ENCODE peak calls at places on chromosome 6, in four cellular contexts. One of them, this sample, is unnamed.

GRCh38 chr6:74491844-74492374 is 713.9 kb downstream of the COL12A1 start:
- DNase-seq in choroid plexus epithelial cell: no peak
- DNase-seq in lower lobe of right lung: no peak
- DNase-seq in mesenchymal stem cell: no peak
- DNase-seq in this sample: no peak

GRCh38 chr6:126302191-126302590 is 37.7 kb upstream of the CENPW start:
- DNase-seq in choroid plexus epithelial cell: peak
- DNase-seq in mesenchymal stem cell: no peak
- DNase-seq in lower lobe of right lung: no peak
- DNase-seq in this sample: no peak

GRCh38 chr6:150293423-150294280 is 75.2 kb upstream of the IYD start:
- DNase-seq in lower lobe of right lung: no peak
- DNase-seq in mesenchymal stem cell: peak
- DNase-seq in choroid plexus epithelial cell: peak
- DNase-seq in this sample: peak

GRCh38 chr6:160766657-160767018 is 64.6 kb downstream of the PLG start:
- DNase-seq in mesenchymal stem cell: no peak
- DNase-seq in choroid plexus epithelial cell: no peak
- DNase-seq in lower lobe of right lung: no peak
- DNase-seq in this sample: no peak

GRCh38 chr6:6005467-6006427 is 978 bp downstream of the NRN1 start:
- DNase-seq in mesenchymal stem cell: no peak
- DNase-seq in choroid plexus epithelial cell: no peak
- DNase-seq in lower lobe of right lung: no peak
- DNase-seq in this sample: no peak

GRCh38 chr6:30615219-30615957 is 1.7 kb downstream of the PPP1R10 start:
- DNase-seq in lower lobe of right lung: no peak
- DNase-seq in mesenchymal stem cell: peak
- DNase-seq in choroid plexus epithelial cell: peak
- DNase-seq in this sample: peak

GRCh38 chr6:109166643-109167042 is 71.3 kb downstream of the CEP57L1 start:
- DNase-seq in lower lobe of right lung: no peak
- DNase-seq in choroid plexus epithelial cell: no peak
- DNase-seq in mesenchymal stem cell: no peak
- DNase-seq in this sample: no peak

GRCh38 chr6:46501136-46502089 is 10.2 kb upstream of the RCAN2 start:
- DNase-seq in lower lobe of right lung: no peak
- DNase-seq in mesenchymal stem cell: no peak
- DNase-seq in choroid plexus epithelial cell: peak
- DNase-seq in this sample: no peak

GRCh38 chr6:10521104-10521808 is at the start of gene GCNT2:
- DNase-seq in mesenchymal stem cell: peak
- DNase-seq in choroid plexus epithelial cell: peak
- DNase-seq in lower lobe of right lung: peak
- DNase-seq in this sample: peak

GRCh38 chr6:130765181-130765727 is 62.0 kb upstream of the SMLR1 start:
- DNase-seq in mesenchymal stem cell: peak
- DNase-seq in lower lobe of right lung: no peak
- DNase-seq in choroid plexus epithelial cell: no peak
- DNase-seq in this sample: no peak

GRCh38 chr6:134553941-134554340 is 236.0 kb upstream of the SGK1 start:
- DNase-seq in choroid plexus epithelial cell: no peak
- DNase-seq in mesenchymal stem cell: no peak
- DNase-seq in lower lobe of right lung: no peak
- DNase-seq in this sample: peak

GRCh38 chr6:134674562-134674961 is 275.3 kb downstream of the ALDH8A1 start:
- DNase-seq in lower lobe of right lung: no peak
- DNase-seq in mesenchymal stem cell: no peak
- DNase-seq in choroid plexus epithelial cell: no peak
- DNase-seq in this sample: no peak

GRCh38 chr6:154962751-154963150 is 32.4 kb upstream of the TIAM2 start:
- DNase-seq in mesenchymal stem cell: peak
- DNase-seq in lower lobe of right lung: no peak
- DNase-seq in choroid plexus epithelial cell: peak
- DNase-seq in this sample: peak

GRCh38 chr6:150491131-150491795 is 108.4 kb upstream of the PLEKHG1 start:
- DNase-seq in mesenchymal stem cell: no peak
- DNase-seq in lower lobe of right lung: no peak
- DNase-seq in choroid plexus epithelial cell: peak
- DNase-seq in this sample: peak

GRCh38 chr6:43355862-43356590 is 13.4 kb downstream of the ZNF318 start:
- DNase-seq in lower lobe of right lung: no peak
- DNase-seq in choroid plexus epithelial cell: peak
- DNase-seq in mesenchymal stem cell: no peak
- DNase-seq in this sample: no peak

GRCh38 chr6:169678342-169678741 is 23.5 kb downstream of the WDR27 start:
- DNase-seq in mesenchymal stem cell: no peak
- DNase-seq in lower lobe of right lung: no peak
- DNase-seq in choroid plexus epithelial cell: no peak
- DNase-seq in this sample: no peak

GRCh38 chr6:38259736-38260135 is 380.0 kb downstream of the BTBD9 start:
- DNase-seq in lower lobe of right lung: no peak
- DNase-seq in choroid plexus epithelial cell: peak
- DNase-seq in mesenchymal stem cell: peak
- DNase-seq in this sample: peak

GRCh38 chr6:127933852-127934840 is 33.3 kb upstream of the THEMIS start:
- DNase-seq in choroid plexus epithelial cell: no peak
- DNase-seq in mesenchymal stem cell: no peak
- DNase-seq in lower lobe of right lung: no peak
- DNase-seq in this sample: no peak

GRCh38 chr6:38570750-38571149 is 69.0 kb downstream of the BTBD9 start:
- DNase-seq in choroid plexus epithelial cell: peak
- DNase-seq in mesenchymal stem cell: peak
- DNase-seq in lower lobe of right lung: no peak
- DNase-seq in this sample: no peak

GRCh38 chr6:82882363-82883033 is 183.1 kb downstream of the UBE3D start:
- DNase-seq in lower lobe of right lung: no peak
- DNase-seq in mesenchymal stem cell: no peak
- DNase-seq in choroid plexus epithelial cell: no peak
- DNase-seq in this sample: no peak

GRCh38 chr6:27650620-27651370 is 177.9 kb upstream of the ZNF184 start:
- DNase-seq in choroid plexus epithelial cell: peak
- DNase-seq in lower lobe of right lung: no peak
- DNase-seq in mesenchymal stem cell: peak
- DNase-seq in this sample: peak

GRCh38 chr6:154341876-154342275 is 14.7 kb downstream of the IPCEF1 start:
- DNase-seq in choroid plexus epithelial cell: no peak
- DNase-seq in mesenchymal stem cell: peak
- DNase-seq in lower lobe of right lung: no peak
- DNase-seq in this sample: peak

GRCh38 chr6:6319947-6320811 is at the start of gene F13A1:
- DNase-seq in choroid plexus epithelial cell: no peak
- DNase-seq in mesenchymal stem cell: no peak
- DNase-seq in lower lobe of right lung: peak
- DNase-seq in this sample: no peak

GRCh38 chr6:119384444-119384843 is 34.9 kb upstream of the MAN1A1 start:
- DNase-seq in lower lobe of right lung: no peak
- DNase-seq in choroid plexus epithelial cell: peak
- DNase-seq in mesenchymal stem cell: no peak
- DNase-seq in this sample: peak

GRCh38 chr6:17725083-17725482 is 18.4 kb upstream of the NUP153 start:
- DNase-seq in lower lobe of right lung: no peak
- DNase-seq in mesenchymal stem cell: peak
- DNase-seq in choroid plexus epithelial cell: peak
- DNase-seq in this sample: peak

GRCh38 chr6:107627928-107628327 is 138.0 kb downstream of the SOBP start:
- DNase-seq in mesenchymal stem cell: no peak
- DNase-seq in choroid plexus epithelial cell: no peak
- DNase-seq in lower lobe of right lung: no peak
- DNase-seq in this sample: no peak

GRCh38 chr6:37607949-37608348 is 89.7 kb downstream of the MDGA1 start:
- DNase-seq in lower lobe of right lung: no peak
- DNase-seq in mesenchymal stem cell: peak
- DNase-seq in choroid plexus epithelial cell: peak
- DNase-seq in this sample: peak

GRCh38 chr6:168320661-168321060 is 1.1 kb upstream of the DACT2 start:
- DNase-seq in mesenchymal stem cell: no peak
- DNase-seq in lower lobe of right lung: no peak
- DNase-seq in choroid plexus epithelial cell: peak
- DNase-seq in this sample: no peak

GRCh38 chr6:105794263-105794662 is 291.9 kb upstream of the PRDM1 start:
- DNase-seq in choroid plexus epithelial cell: peak
- DNase-seq in mesenchymal stem cell: peak
- DNase-seq in lower lobe of right lung: peak
- DNase-seq in this sample: no peak

GRCh38 chr6:169097336-169098052 is 156.2 kb downstream of the THBS2 start:
- DNase-seq in mesenchymal stem cell: peak
- DNase-seq in lower lobe of right lung: no peak
- DNase-seq in choroid plexus epithelial cell: peak
- DNase-seq in this sample: peak

GRCh38 chr6:160078883-160079685 is 42.5 kb upstream of the SLC22A1 start:
- DNase-seq in choroid plexus epithelial cell: no peak
- DNase-seq in lower lobe of right lung: no peak
- DNase-seq in mesenchymal stem cell: no peak
- DNase-seq in this sample: no peak

GRCh38 chr6:168192901-168193815 is 114.1 kb upstream of the FRMD1 start:
- DNase-seq in lower lobe of right lung: no peak
- DNase-seq in mesenchymal stem cell: no peak
- DNase-seq in choroid plexus epithelial cell: no peak
- DNase-seq in this sample: no peak

GRCh38 chr6:22221211-22221610 is 75.6 kb downstream of the PRL start:
- DNase-seq in choroid plexus epithelial cell: no peak
- DNase-seq in mesenchymal stem cell: no peak
- DNase-seq in lower lobe of right lung: no peak
- DNase-seq in this sample: peak

GRCh38 chr6:22218410-22218809 is 78.4 kb downstream of the PRL start:
- DNase-seq in lower lobe of right lung: no peak
- DNase-seq in choroid plexus epithelial cell: no peak
- DNase-seq in mesenchymal stem cell: no peak
- DNase-seq in this sample: no peak

GRCh38 chr6:22222469-22222868 is 74.4 kb downstream of the PRL start:
- DNase-seq in lower lobe of right lung: no peak
- DNase-seq in choroid plexus epithelial cell: no peak
- DNase-seq in mesenchymal stem cell: no peak
- DNase-seq in this sample: no peak

GRCh38 chr6:22219916-22220315 is 76.9 kb downstream of the PRL start:
- DNase-seq in choroid plexus epithelial cell: no peak
- DNase-seq in lower lobe of right lung: no peak
- DNase-seq in mesenchymal stem cell: no peak
- DNase-seq in this sample: no peak

GRCh38 chr6:22221630-22222029 is 75.2 kb downstream of the PRL start:
- DNase-seq in lower lobe of right lung: no peak
- DNase-seq in mesenchymal stem cell: no peak
- DNase-seq in choroid plexus epithelial cell: no peak
- DNase-seq in this sample: peak
- H3K4me3 ChIP-seq in lower lobe of right lung: no peak
- H3K4me3 ChIP-seq in mesenchymal stem cell: no peak
- H3K4me3 ChIP-seq in choroid plexus epithelial cell: no peak
- H3K4me3 ChIP-seq in this sample: no peak

GRCh38 chr6:143959865-143960264 is 48.2 kb downstream of the PLAGL1 start:
- DNase-seq in lower lobe of right lung: no peak
- DNase-seq in choroid plexus epithelial cell: no peak
- DNase-seq in mesenchymal stem cell: no peak
- DNase-seq in this sample: no peak

GRCh38 chr6:143955971-143956370 is 52.1 kb downstream of the PLAGL1 start:
- DNase-seq in lower lobe of right lung: no peak
- DNase-seq in mesenchymal stem cell: no peak
- DNase-seq in choroid plexus epithelial cell: no peak
- DNase-seq in this sample: peak

GRCh38 chr6:143953922-143954321 is 54.1 kb downstream of the PLAGL1 start:
- DNase-seq in lower lobe of right lung: no peak
- DNase-seq in choroid plexus epithelial cell: no peak
- DNase-seq in mesenchymal stem cell: no peak
- DNase-seq in this sample: no peak

GRCh38 chr6:143958839-143959399 is 49.1 kb downstream of the PLAGL1 start:
- DNase-seq in choroid plexus epithelial cell: no peak
- DNase-seq in lower lobe of right lung: no peak
- DNase-seq in mesenchymal stem cell: no peak
- DNase-seq in this sample: no peak

DNA sequence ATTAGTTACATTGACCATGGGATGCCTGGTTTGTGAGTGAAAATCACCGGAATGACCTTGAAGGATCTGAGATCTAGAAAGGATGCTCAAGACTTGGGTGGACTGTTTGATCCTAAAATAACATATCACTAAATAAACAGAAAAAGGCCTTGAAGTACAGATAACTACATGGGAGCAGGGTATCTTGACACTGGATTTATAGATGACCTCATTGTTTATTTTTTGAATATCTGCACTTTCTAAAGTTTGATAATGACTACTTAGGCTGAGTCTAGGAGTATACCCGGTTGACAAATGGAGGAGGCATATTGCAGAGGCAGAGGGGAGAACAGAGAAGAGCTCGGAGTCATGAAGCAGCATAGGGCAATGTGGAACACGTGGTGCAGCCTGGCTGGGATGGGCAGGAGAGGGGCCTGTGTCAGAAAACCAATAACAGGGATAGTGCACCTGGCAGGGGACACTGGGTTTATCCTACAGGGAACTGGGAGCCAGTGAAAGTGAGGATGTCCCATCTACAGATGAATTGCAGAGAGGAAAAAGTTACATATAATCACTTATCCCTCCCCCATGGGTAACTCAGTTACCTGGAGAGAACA is 50.3 kb downstream of the PLAGL1 start:
- DNase-seq in choroid plexus epithelial cell: no peak
- DNase-seq in lower lobe of right lung: no peak
- DNase-seq in mesenchymal stem cell: no peak
- DNase-seq in this sample: no peak
- H3K4me3 ChIP-seq in choroid plexus epithelial cell: no peak
- H3K4me3 ChIP-seq in lower lobe of right lung: no peak
- H3K4me3 ChIP-seq in mesenchymal stem cell: no peak
- H3K4me3 ChIP-seq in this sample: no peak

DNA sequence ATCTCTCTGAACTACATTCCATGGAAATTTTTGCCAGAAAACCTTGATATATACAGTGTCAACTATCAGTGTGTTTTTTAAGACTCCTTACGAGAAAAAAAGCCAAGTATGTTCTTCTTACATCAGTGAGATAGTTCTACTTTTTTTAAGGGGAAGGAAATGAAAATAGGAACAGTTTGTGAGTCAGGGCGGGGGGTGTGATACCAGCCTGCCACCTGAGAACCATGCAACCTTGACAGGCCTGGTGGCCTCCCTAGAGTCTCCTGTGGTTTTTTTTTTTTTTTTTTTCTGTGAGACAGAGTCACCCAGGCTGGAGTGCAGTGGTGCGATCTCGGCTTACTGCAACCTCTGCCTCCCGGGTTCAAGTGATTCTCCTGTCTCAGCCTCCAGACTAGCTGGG is 96.3 kb upstream of the GCM1 start:
- DNase-seq in choroid plexus epithelial cell: no peak
- DNase-seq in mesenchymal stem cell: no peak
- DNase-seq in lower lobe of right lung: peak
- DNase-seq in this sample: no peak
- H3K4me3 ChIP-seq in choroid plexus epithelial cell: no peak
- H3K4me3 ChIP-seq in mesenchymal stem cell: no peak
- H3K4me3 ChIP-seq in lower lobe of right lung: no peak
- H3K4me3 ChIP-seq in this sample: no peak

DNA sequence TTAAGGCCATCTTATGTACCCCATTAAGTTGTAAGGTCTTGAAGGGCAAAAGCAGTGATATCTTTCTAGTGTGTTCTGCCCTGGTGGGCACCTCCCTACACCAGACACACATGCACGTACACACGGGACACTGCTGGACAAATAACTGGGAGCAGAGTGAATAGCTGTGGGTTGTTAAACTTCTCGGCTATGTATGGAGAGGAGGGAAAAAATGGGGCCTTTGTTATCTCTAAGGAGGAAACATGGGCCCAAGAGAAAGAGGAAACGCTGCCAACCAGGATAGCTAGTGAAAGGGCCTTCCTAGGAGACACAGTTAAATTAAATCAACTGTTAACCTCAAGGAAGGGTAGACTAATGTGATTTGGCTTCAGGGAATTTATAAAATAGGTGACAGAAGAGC is 169.7 kb downstream of the MYLK4 start:
- DNase-seq in lower lobe of right lung: no peak
- DNase-seq in choroid plexus epithelial cell: no peak
- DNase-seq in mesenchymal stem cell: no peak
- DNase-seq in this sample: no peak
- H3K4me3 ChIP-seq in lower lobe of right lung: no peak
- H3K4me3 ChIP-seq in choroid plexus epithelial cell: no peak
- H3K4me3 ChIP-seq in mesenchymal stem cell: no peak
- H3K4me3 ChIP-seq in this sample: no peak